ENCODE peak calls at places on chromosomes 2 and 18, in six cellular contexts. One of them, this sample, is unnamed.

GRCh38 chr18:46152436-46152807 is 48.2 kb downstream of the HAUS1 start:
- DNase-seq in stimulated activated naive CD8-positive, alpha-beta T cell treated with anti-CD3 and anti-CD28 coated beads, Interleukin-15, amount 100 ng/mL, for 72 hours: no peak
- DNase-seq in stimulated activated naive B cell treated with anti-CD40 and anti-IgM and Interleukin-4, amounts not matched to agents 10 μg/mL and 1 μg/mL and 100 μg/mL, for 72 hours: no peak
- DNase-seq in GM12865: no peak
- DNase-seq in GM18507: no peak
- DNase-seq in cardiac fibroblast: peak
- DNase-seq in this sample: no peak

GRCh38 chr2:131092409-131093065 is 723 bp downstream of the FAM168B start:
- DNase-seq in stimulated activated naive CD8-positive, alpha-beta T cell treated with anti-CD3 and anti-CD28 coated beads, Interleukin-15, amount 100 ng/mL, for 72 hours: no peak
- DNase-seq in cardiac fibroblast: peak
- DNase-seq in GM18507: no peak
- DNase-seq in GM12865: no peak
- DNase-seq in stimulated activated naive B cell treated with anti-CD40 and anti-IgM and Interleukin-4, amounts not matched to agents 10 μg/mL and 1 μg/mL and 100 μg/mL, for 72 hours: no peak
- DNase-seq in this sample: no peak

GRCh38 chr2:237236188-237236587 is 150.5 kb downstream of the COPS8 start:
- DNase-seq in GM18507: no peak
- DNase-seq in cardiac fibroblast: peak
- DNase-seq in GM12865: no peak
- DNase-seq in stimulated activated naive B cell treated with anti-CD40 and anti-IgM and Interleukin-4, amounts not matched to agents 10 μg/mL and 1 μg/mL and 100 μg/mL, for 72 hours: no peak
- DNase-seq in stimulated activated naive CD8-positive, alpha-beta T cell treated with anti-CD3 and anti-CD28 coated beads, Interleukin-15, amount 100 ng/mL, for 72 hours: no peak
- DNase-seq in this sample: peak

GRCh38 chr18:3867768-3868445 is 417.9 kb downstream of the TGIF1 start:
- DNase-seq in GM12865: no peak
- DNase-seq in GM18507: no peak
- DNase-seq in cardiac fibroblast: peak
- DNase-seq in stimulated activated naive CD8-positive, alpha-beta T cell treated with anti-CD3 and anti-CD28 coated beads, Interleukin-15, amount 100 ng/mL, for 72 hours: no peak
- DNase-seq in stimulated activated naive B cell treated with anti-CD40 and anti-IgM and Interleukin-4, amounts not matched to agents 10 μg/mL and 1 μg/mL and 100 μg/mL, for 72 hours: no peak
- DNase-seq in this sample: no peak

GRCh38 chr18:46433121-46433826 is 223.7 kb downstream of the LOXHD1 start:
- DNase-seq in stimulated activated naive CD8-positive, alpha-beta T cell treated with anti-CD3 and anti-CD28 coated beads, Interleukin-15, amount 100 ng/mL, for 72 hours: peak
- DNase-seq in stimulated activated naive B cell treated with anti-CD40 and anti-IgM and Interleukin-4, amounts not matched to agents 10 μg/mL and 1 μg/mL and 100 μg/mL, for 72 hours: no peak
- DNase-seq in cardiac fibroblast: no peak
- DNase-seq in GM12865: no peak
- DNase-seq in GM18507: no peak
- DNase-seq in this sample: no peak

GRCh38 chr2:119823734-119824334 is 64.1 kb downstream of the PTPN4 start:
- DNase-seq in GM18507: no peak
- DNase-seq in GM12865: peak
- DNase-seq in cardiac fibroblast: peak
- DNase-seq in stimulated activated naive CD8-positive, alpha-beta T cell treated with anti-CD3 and anti-CD28 coated beads, Interleukin-15, amount 100 ng/mL, for 72 hours: peak
- DNase-seq in stimulated activated naive B cell treated with anti-CD40 and anti-IgM and Interleukin-4, amounts not matched to agents 10 μg/mL and 1 μg/mL and 100 μg/mL, for 72 hours: no peak
- DNase-seq in this sample: peak

GRCh38 chr18:48333563-48333962 is 75.6 kb downstream of the ZBTB7C start:
- DNase-seq in cardiac fibroblast: no peak
- DNase-seq in GM18507: no peak
- DNase-seq in stimulated activated naive B cell treated with anti-CD40 and anti-IgM and Interleukin-4, amounts not matched to agents 10 μg/mL and 1 μg/mL and 100 μg/mL, for 72 hours: no peak
- DNase-seq in stimulated activated naive CD8-positive, alpha-beta T cell treated with anti-CD3 and anti-CD28 coated beads, Interleukin-15, amount 100 ng/mL, for 72 hours: no peak
- DNase-seq in GM12865: no peak
- DNase-seq in this sample: no peak

GRCh38 chr2:220300806-220301205 is 673.4 kb downstream of the SLC4A3 start:
- DNase-seq in GM18507: no peak
- DNase-seq in stimulated activated naive B cell treated with anti-CD40 and anti-IgM and Interleukin-4, amounts not matched to agents 10 μg/mL and 1 μg/mL and 100 μg/mL, for 72 hours: no peak
- DNase-seq in stimulated activated naive CD8-positive, alpha-beta T cell treated with anti-CD3 and anti-CD28 coated beads, Interleukin-15, amount 100 ng/mL, for 72 hours: no peak
- DNase-seq in GM12865: no peak
- DNase-seq in cardiac fibroblast: no peak
- DNase-seq in this sample: no peak

GRCh38 chr2:73902284-73902683 is 9.5 kb downstream of the ACTG2 start:
- DNase-seq in cardiac fibroblast: no peak
- DNase-seq in GM18507: no peak
- DNase-seq in stimulated activated naive CD8-positive, alpha-beta T cell treated with anti-CD3 and anti-CD28 coated beads, Interleukin-15, amount 100 ng/mL, for 72 hours: no peak
- DNase-seq in GM12865: no peak
- DNase-seq in stimulated activated naive B cell treated with anti-CD40 and anti-IgM and Interleukin-4, amounts not matched to agents 10 μg/mL and 1 μg/mL and 100 μg/mL, for 72 hours: no peak
- DNase-seq in this sample: no peak

GRCh38 chr2:67631474-67631873 is 234.3 kb downstream of the ETAA1 start:
- DNase-seq in GM18507: no peak
- DNase-seq in stimulated activated naive CD8-positive, alpha-beta T cell treated with anti-CD3 and anti-CD28 coated beads, Interleukin-15, amount 100 ng/mL, for 72 hours: no peak
- DNase-seq in GM12865: no peak
- DNase-seq in stimulated activated naive B cell treated with anti-CD40 and anti-IgM and Interleukin-4, amounts not matched to agents 10 μg/mL and 1 μg/mL and 100 μg/mL, for 72 hours: no peak
- DNase-seq in cardiac fibroblast: peak
- DNase-seq in this sample: no peak

GRCh38 chr2:147689510-147689909 is 155.3 kb upstream of the ACVR2A start:
- DNase-seq in GM18507: peak
- DNase-seq in stimulated activated naive CD8-positive, alpha-beta T cell treated with anti-CD3 and anti-CD28 coated beads, Interleukin-15, amount 100 ng/mL, for 72 hours: no peak
- DNase-seq in stimulated activated naive B cell treated with anti-CD40 and anti-IgM and Interleukin-4, amounts not matched to agents 10 μg/mL and 1 μg/mL and 100 μg/mL, for 72 hours: peak
- DNase-seq in cardiac fibroblast: no peak
- DNase-seq in GM12865: peak
- DNase-seq in this sample: no peak

GRCh38 chr18:79798346-79798998 is 734 bp downstream of the KCNG2 start:
- DNase-seq in cardiac fibroblast: no peak
- DNase-seq in GM12865: no peak
- DNase-seq in GM18507: no peak
- DNase-seq in stimulated activated naive B cell treated with anti-CD40 and anti-IgM and Interleukin-4, amounts not matched to agents 10 μg/mL and 1 μg/mL and 100 μg/mL, for 72 hours: no peak
- DNase-seq in stimulated activated naive CD8-positive, alpha-beta T cell treated with anti-CD3 and anti-CD28 coated beads, Interleukin-15, amount 100 ng/mL, for 72 hours: no peak
- DNase-seq in this sample: no peak

GRCh38 chr2:56613917-56614316 is 430.1 kb downstream of the CCDC85A start:
- DNase-seq in stimulated activated naive CD8-positive, alpha-beta T cell treated with anti-CD3 and anti-CD28 coated beads, Interleukin-15, amount 100 ng/mL, for 72 hours: no peak
- DNase-seq in stimulated activated naive B cell treated with anti-CD40 and anti-IgM and Interleukin-4, amounts not matched to agents 10 μg/mL and 1 μg/mL and 100 μg/mL, for 72 hours: no peak
- DNase-seq in GM12865: no peak
- DNase-seq in GM18507: no peak
- DNase-seq in cardiac fibroblast: peak
- DNase-seq in this sample: no peak

GRCh38 chr2:68344031-68344430 is 21.1 kb upstream of the PLEK start:
- DNase-seq in stimulated activated naive B cell treated with anti-CD40 and anti-IgM and Interleukin-4, amounts not matched to agents 10 μg/mL and 1 μg/mL and 100 μg/mL, for 72 hours: no peak
- DNase-seq in GM12865: no peak
- DNase-seq in GM18507: no peak
- DNase-seq in stimulated activated naive CD8-positive, alpha-beta T cell treated with anti-CD3 and anti-CD28 coated beads, Interleukin-15, amount 100 ng/mL, for 72 hours: no peak
- DNase-seq in cardiac fibroblast: no peak
- DNase-seq in this sample: peak

GRCh38 chr18:21330122-21330701 is 88.2 kb downstream of the GREB1L start:
- DNase-seq in stimulated activated naive B cell treated with anti-CD40 and anti-IgM and Interleukin-4, amounts not matched to agents 10 μg/mL and 1 μg/mL and 100 μg/mL, for 72 hours: no peak
- DNase-seq in GM18507: no peak
- DNase-seq in cardiac fibroblast: peak
- DNase-seq in GM12865: peak
- DNase-seq in stimulated activated naive CD8-positive, alpha-beta T cell treated with anti-CD3 and anti-CD28 coated beads, Interleukin-15, amount 100 ng/mL, for 72 hours: no peak
- DNase-seq in this sample: no peak

GRCh38 chr18:76496200-76496890 is 1.3 kb upstream of the ZNF516 start:
- DNase-seq in GM18507: no peak
- DNase-seq in stimulated activated naive B cell treated with anti-CD40 and anti-IgM and Interleukin-4, amounts not matched to agents 10 μg/mL and 1 μg/mL and 100 μg/mL, for 72 hours: peak
- DNase-seq in cardiac fibroblast: peak
- DNase-seq in stimulated activated naive CD8-positive, alpha-beta T cell treated with anti-CD3 and anti-CD28 coated beads, Interleukin-15, amount 100 ng/mL, for 72 hours: peak
- DNase-seq in GM12865: peak
- DNase-seq in this sample: no peak

GRCh38 chr2:159202568-159203071 is 83.9 kb downstream of the WDSUB1 start:
- DNase-seq in GM18507: no peak
- DNase-seq in stimulated activated naive B cell treated with anti-CD40 and anti-IgM and Interleukin-4, amounts not matched to agents 10 μg/mL and 1 μg/mL and 100 μg/mL, for 72 hours: no peak
- DNase-seq in cardiac fibroblast: peak
- DNase-seq in stimulated activated naive CD8-positive, alpha-beta T cell treated with anti-CD3 and anti-CD28 coated beads, Interleukin-15, amount 100 ng/mL, for 72 hours: no peak
- DNase-seq in GM12865: no peak
- DNase-seq in this sample: no peak

GRCh38 chr2:205902041-205902898 is 183.7 kb downstream of the INO80D start:
- DNase-seq in GM12865: no peak
- DNase-seq in cardiac fibroblast: peak
- DNase-seq in GM18507: no peak
- DNase-seq in stimulated activated naive CD8-positive, alpha-beta T cell treated with anti-CD3 and anti-CD28 coated beads, Interleukin-15, amount 100 ng/mL, for 72 hours: no peak
- DNase-seq in stimulated activated naive B cell treated with anti-CD40 and anti-IgM and Interleukin-4, amounts not matched to agents 10 μg/mL and 1 μg/mL and 100 μg/mL, for 72 hours: no peak
- DNase-seq in this sample: peak

GRCh38 chr2:234768608-234769196 is 183.1 kb upstream of the SH3BP4 start:
- DNase-seq in cardiac fibroblast: peak
- DNase-seq in GM12865: no peak
- DNase-seq in stimulated activated naive B cell treated with anti-CD40 and anti-IgM and Interleukin-4, amounts not matched to agents 10 μg/mL and 1 μg/mL and 100 μg/mL, for 72 hours: no peak
- DNase-seq in GM18507: no peak
- DNase-seq in stimulated activated naive CD8-positive, alpha-beta T cell treated with anti-CD3 and anti-CD28 coated beads, Interleukin-15, amount 100 ng/mL, for 72 hours: no peak
- DNase-seq in this sample: no peak

GRCh38 chr2:118013724-118014491 is at the start of gene CCDC93:
- DNase-seq in GM12865: peak
- DNase-seq in cardiac fibroblast: peak
- DNase-seq in stimulated activated naive CD8-positive, alpha-beta T cell treated with anti-CD3 and anti-CD28 coated beads, Interleukin-15, amount 100 ng/mL, for 72 hours: peak
- DNase-seq in stimulated activated naive B cell treated with anti-CD40 and anti-IgM and Interleukin-4, amounts not matched to agents 10 μg/mL and 1 μg/mL and 100 μg/mL, for 72 hours: peak
- DNase-seq in GM18507: peak
- DNase-seq in this sample: peak

GRCh38 chr2:96869281-96869823 is 528 bp downstream of the SEMA4C start:
- DNase-seq in stimulated activated naive B cell treated with anti-CD40 and anti-IgM and Interleukin-4, amounts not matched to agents 10 μg/mL and 1 μg/mL and 100 μg/mL, for 72 hours: no peak
- DNase-seq in GM12865: no peak
- DNase-seq in GM18507: no peak
- DNase-seq in stimulated activated naive CD8-positive, alpha-beta T cell treated with anti-CD3 and anti-CD28 coated beads, Interleukin-15, amount 100 ng/mL, for 72 hours: no peak
- DNase-seq in cardiac fibroblast: peak
- DNase-seq in this sample: no peak

GRCh38 chr18:7485616-7486015 is 81.5 kb upstream of the PTPRM start:
- DNase-seq in GM12865: no peak
- DNase-seq in GM18507: no peak
- DNase-seq in cardiac fibroblast: no peak
- DNase-seq in stimulated activated naive B cell treated with anti-CD40 and anti-IgM and Interleukin-4, amounts not matched to agents 10 μg/mL and 1 μg/mL and 100 μg/mL, for 72 hours: no peak
- DNase-seq in stimulated activated naive CD8-positive, alpha-beta T cell treated with anti-CD3 and anti-CD28 coated beads, Interleukin-15, amount 100 ng/mL, for 72 hours: no peak
- DNase-seq in this sample: no peak

GRCh38 chr18:24616638-24617037 is 156.2 kb downstream of the HRH4 start:
- DNase-seq in stimulated activated naive CD8-positive, alpha-beta T cell treated with anti-CD3 and anti-CD28 coated beads, Interleukin-15, amount 100 ng/mL, for 72 hours: no peak
- DNase-seq in cardiac fibroblast: no peak
- DNase-seq in stimulated activated naive B cell treated with anti-CD40 and anti-IgM and Interleukin-4, amounts not matched to agents 10 μg/mL and 1 μg/mL and 100 μg/mL, for 72 hours: no peak
- DNase-seq in GM12865: no peak
- DNase-seq in GM18507: no peak
- DNase-seq in this sample: no peak

GRCh38 chr2:181203916-181204315 is 223.5 kb downstream of the UBE2E3 start:
- DNase-seq in stimulated activated naive CD8-positive, alpha-beta T cell treated with anti-CD3 and anti-CD28 coated beads, Interleukin-15, amount 100 ng/mL, for 72 hours: no peak
- DNase-seq in GM12865: no peak
- DNase-seq in GM18507: no peak
- DNase-seq in stimulated activated naive B cell treated with anti-CD40 and anti-IgM and Interleukin-4, amounts not matched to agents 10 μg/mL and 1 μg/mL and 100 μg/mL, for 72 hours: no peak
- DNase-seq in cardiac fibroblast: peak
- DNase-seq in this sample: no peak

GRCh38 chr2:179612108-179612507 is 249.3 kb downstream of the ZNF385B start:
- DNase-seq in GM12865: no peak
- DNase-seq in GM18507: no peak
- DNase-seq in stimulated activated naive CD8-positive, alpha-beta T cell treated with anti-CD3 and anti-CD28 coated beads, Interleukin-15, amount 100 ng/mL, for 72 hours: no peak
- DNase-seq in stimulated activated naive B cell treated with anti-CD40 and anti-IgM and Interleukin-4, amounts not matched to agents 10 μg/mL and 1 μg/mL and 100 μg/mL, for 72 hours: no peak
- DNase-seq in cardiac fibroblast: peak
- DNase-seq in this sample: no peak

This sample was measured in foreskin melanocyte.